ENCODE peak calls at places on chromosomes 1 and 21, in five cellular contexts. T, N, X, Y and F are unnamed samples.

GRCh38 chr1:210687582-210688279 is 359.0 kb downstream of the HHAT start:
- DNase-seq in X (no peak), T (no peak), Y (no peak), N (peak), F (no peak)

GRCh38 chr1:151026460-151026859 is 9.9 kb upstream of the BNIPL start:
- DNase-seq in X (no peak), T (no peak), N (no peak), Y (no peak), F (no peak)

GRCh38 chr1:223706077-223706988 is 6.0 kb upstream of the CAPN2 start:
- DNase-seq in Y (no peak), X (peak), N (peak), T (peak), F (no peak)

GRCh38 chr1:34372891-34373290 is 196.2 kb downstream of the C1orf94 start:
- DNase-seq in X (no peak), T (no peak), N (no peak), Y (no peak), F (no peak)

GRCh38 chr1:218521414-218522169 is 176.5 kb downstream of the TGFB2 start:
- DNase-seq in Y (peak), T (peak), X (peak), N (no peak), F (peak)

GRCh38 chr1:94025383-94026340 is 95.3 kb downstream of the ABCA4 start:
- DNase-seq in T (peak), X (no peak), Y (no peak), N (peak), F (no peak)

GRCh38 chr1:192133350-192133950 is 24.8 kb upstream of the RGS18 start:
- DNase-seq in Y (no peak), X (no peak), T (no peak), N (peak), F (no peak)

GRCh38 chr21:14917762-14918161 is 147.0 kb downstream of the NRIP1 start:
- DNase-seq in Y (no peak), X (no peak), T (no peak), N (no peak), F (no peak)

GRCh38 chr21:39504230-39504629 is 52.5 kb downstream of the SH3BGR start:
- DNase-seq in Y (no peak), N (no peak), X (no peak), T (no peak), F (no peak)

GRCh38 chr21:34802180-34802899 is 133.5 kb downstream of the CLIC6 start:
- DNase-seq in N (no peak), T (no peak), X (no peak), Y (no peak), F (no peak)

GRCh38 chr1:68525781-68526180 is 28.9 kb upstream of the DEPDC1 start:
- DNase-seq in T (no peak), X (no peak), Y (no peak), N (no peak), F (no peak)

GRCh38 chr1:245060684-245061374 is 94.0 kb upstream of the KIF26B start:
- DNase-seq in Y (no peak), N (no peak), X (no peak), T (peak), F (no peak)

GRCh38 chr1:86499987-86500593 is 31.4 kb downstream of the CLCA1 start:
- DNase-seq in T (peak), X (no peak), N (no peak), Y (no peak), F (no peak)

GRCh38 chr1:16719571-16720402 is 20.5 kb upstream of the RNU1-4 start:
- DNase-seq in T (peak), N (no peak), Y (peak), X (no peak), F (no peak)

GRCh38 chr1:17539526-17540254 is at the start of gene ARHGEF10L:
- DNase-seq in Y (no peak), X (no peak), N (no peak), T (peak), F (no peak)

GRCh38 chr1:65108025-65108692 is 39.8 kb upstream of the AK4 start:
- DNase-seq in N (no peak), T (peak), Y (no peak), X (no peak), F (no peak)

GRCh38 chr1:41313661-41314131 is 47.5 kb upstream of the FOXO6 start:
- DNase-seq in T (no peak), N (no peak), Y (no peak), X (no peak), F (no peak)
- TF ChIP-seq CTCF in T (peak), N (peak), Y (peak), X (no peak), F (no peak)

GRCh38 chr1:115364044-115364775 is 26.2 kb upstream of the NGF start:
- DNase-seq in N (peak), Y (no peak), X (no peak), T (peak), F (no peak)
- TF ChIP-seq CTCF in N (no peak), Y (no peak), X (no peak), T (no peak), F (no peak)

GRCh38 chr1:161020573-161021167 is at the start of gene F11R:
- DNase-seq in Y (peak), N (no peak), T (peak), X (peak), F (no peak)
- TF ChIP-seq CTCF in Y (peak), N (no peak), T (peak), X (no peak), F (no peak)

DNA sequence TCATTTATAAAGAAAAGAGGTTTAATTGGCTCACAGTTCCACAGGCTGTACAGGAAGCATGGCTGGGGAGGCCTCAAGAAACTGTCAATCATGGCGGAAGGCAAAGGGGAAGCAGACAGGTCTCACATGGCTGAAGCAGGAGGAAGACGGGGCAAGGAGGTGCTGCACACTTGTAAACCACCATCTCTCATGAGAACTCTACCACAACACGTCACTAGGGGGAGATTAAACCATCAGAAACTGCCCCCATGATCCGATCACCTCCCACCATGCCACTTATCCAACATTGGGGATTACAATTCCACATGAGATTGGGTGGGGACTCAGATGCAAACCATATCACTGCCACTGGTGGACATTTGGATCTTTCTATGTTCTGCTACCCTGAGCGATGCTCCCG is 351.4 kb downstream of the NPHP4 start:
- DNase-seq in T (no peak), X (no peak), Y (no peak), N (no peak), F (no peak)
- TF ChIP-seq CTCF in T (no peak), X (no peak), Y (no peak), N (no peak), F (no peak)

DNA sequence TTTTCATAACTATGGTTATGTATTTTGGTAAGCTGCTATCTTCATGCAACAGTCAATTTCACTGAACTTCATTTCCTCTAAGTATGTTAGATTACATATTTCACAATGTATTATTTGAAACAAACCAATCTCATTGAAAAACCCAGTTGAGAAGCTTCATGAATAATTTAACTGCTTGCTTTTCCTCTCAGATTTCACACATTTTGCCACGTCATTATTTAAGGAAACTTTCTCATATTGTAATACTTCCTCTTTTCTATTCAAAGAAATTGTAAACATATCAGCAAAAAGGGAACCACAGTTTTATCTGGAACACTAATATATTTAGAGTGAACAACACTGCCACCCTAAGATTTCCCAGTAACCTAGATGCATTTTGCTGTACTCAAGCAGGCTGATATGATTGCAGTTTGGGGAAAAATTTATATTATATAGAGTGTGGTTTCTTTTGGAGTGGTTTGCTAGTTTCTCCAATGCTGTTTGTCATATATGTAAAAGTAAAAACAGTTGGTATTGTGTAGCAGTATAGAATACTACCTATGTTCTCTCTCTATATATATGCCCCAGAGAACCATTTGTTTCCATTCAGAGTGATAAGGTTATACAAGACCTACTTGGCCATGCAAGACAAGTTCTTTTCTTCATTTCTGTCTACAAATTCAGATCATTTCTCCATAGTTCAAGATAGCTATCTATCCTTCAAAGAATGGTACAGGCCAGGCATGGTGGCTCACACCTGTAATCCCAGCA is 28.4 kb upstream of the AHCTF1 start:
- DNase-seq in T (no peak), Y (no peak), X (no peak), N (no peak), F (no peak)
- TF ChIP-seq CTCF in T (no peak), Y (no peak), X (no peak), N (no peak), F (no peak)

GRCh38 chr1:230400007-230400344 is 26.2 kb downstream of the PGBD5 start:
- DNase-seq in N (no peak), T (no peak), Y (no peak), X (no peak), F (no peak)

GRCh38 chr1:230401763-230402294 is 24.3 kb downstream of the PGBD5 start:
- DNase-seq in X (no peak), N (peak), T (peak), Y (no peak), F (no peak)

GRCh38 chr1:230399321-230400006 is 26.7 kb downstream of the PGBD5 start:
- DNase-seq in N (no peak), T (no peak), Y (no peak), X (no peak), F (no peak)

GRCh38 chr1:230398856-230399255 is 27.3 kb downstream of the PGBD5 start:
- DNase-seq in T (no peak), N (no peak), X (no peak), Y (no peak), F (no peak)

GRCh38 chr1:230401096-230401495 is 25.0 kb downstream of the PGBD5 start:
- DNase-seq in Y (no peak), N (no peak), X (no peak), T (no peak), F (no peak)
- TF ChIP-seq CTCF in Y (no peak), N (no peak), X (no peak), T (no peak), F (no peak)

GRCh38 chr1:200258447-200259375 is 151.1 kb downstream of the ZNF281 start:
- DNase-seq in T (no peak), X (no peak), Y (no peak), N (no peak), F (no peak)

GRCh38 chr1:200266871-200267270 is 143.0 kb downstream of the ZNF281 start:
- DNase-seq in X (no peak), N (no peak), T (no peak), Y (no peak), F (no peak)

GRCh38 chr1:200260587-200261335 is 149.1 kb downstream of the ZNF281 start:
- DNase-seq in T (no peak), N (no peak), Y (no peak), X (no peak), F (no peak)

GRCh38 chr1:200263203-200263602 is 146.6 kb downstream of the ZNF281 start:
- DNase-seq in N (no peak), X (no peak), Y (no peak), T (no peak), F (no peak)

DNA sequence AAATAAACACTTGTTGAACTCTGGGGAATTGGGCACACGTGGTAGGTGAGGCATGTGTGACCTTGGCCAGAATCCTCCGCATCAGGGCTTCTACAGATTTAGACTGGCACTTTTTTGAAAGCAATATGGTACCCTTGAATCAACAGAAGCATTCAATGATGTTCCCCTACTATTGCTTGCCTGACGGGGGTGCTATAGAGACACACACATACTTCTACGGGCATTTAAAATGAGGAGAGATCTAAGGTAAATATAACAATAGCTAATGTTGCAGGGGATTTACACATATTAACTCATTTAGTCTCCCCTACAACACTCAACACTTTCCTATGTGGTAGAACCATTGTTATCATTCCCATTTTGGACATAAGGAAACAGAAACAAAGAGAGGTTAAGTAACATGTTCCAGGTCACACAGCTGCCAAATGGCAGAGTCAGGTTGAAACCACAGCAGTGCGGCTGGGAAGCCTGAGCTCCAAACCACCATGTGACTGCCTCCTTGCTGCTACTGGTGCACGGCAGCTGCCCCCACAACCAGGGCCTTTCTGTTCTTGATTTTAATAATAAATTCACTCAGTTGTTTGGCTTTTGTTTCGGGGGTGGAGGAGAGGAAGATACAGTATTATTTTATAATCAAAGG is 147.4 kb downstream of the ZNF281 start:
- DNase-seq in Y (no peak), X (no peak), N (no peak), T (no peak), F (no peak)
- TF ChIP-seq CTCF in Y (no peak), X (no peak), N (no peak), T (no peak), F (no peak)